ENCODE peak calls at places on chromosomes 7 and 10, in four cellular contexts. Y is HCT116, P is HepG2, F is K562. O is an unnamed sample.

GRCh38 chr10:856405-857157 is 74.9 kb downstream of the LARP4B start:
- DNase-seq in F (no peak), P (no peak), Y (no peak), O (no peak)

GRCh38 chr7:100890640-100891521 is 1.4 kb upstream of the UFSP1 start:
- DNase-seq in F (peak), P (no peak), Y (no peak), O (no peak)

GRCh38 chr7:114109299-114109698 is 190.5 kb upstream of the PPP1R3A start:
- DNase-seq in Y (no peak), F (no peak), P (no peak), O (no peak)

GRCh38 chr7:99392659-99393362 is 15.6 kb downstream of the PDAP1 start:
- DNase-seq in F (peak), P (no peak), Y (no peak), O (no peak)

GRCh38 chr10:37728830-37729229 is 128.6 kb downstream of the ZNF248 start:
- DNase-seq in F (no peak), Y (no peak), P (no peak), O (no peak)

GRCh38 chr7:103439661-103440060 is 6.3 kb downstream of the SLC26A5 start:
- DNase-seq in P (no peak), F (no peak), Y (no peak), O (no peak)

GRCh38 chr7:30459591-30460245 is 18.9 kb downstream of the NOD1 start:
- DNase-seq in F (no peak), Y (no peak), P (peak), O (no peak)

GRCh38 chr7:150947761-150948680 is 30.1 kb downstream of the KCNH2 start:
- DNase-seq in F (peak), P (no peak), Y (no peak), O (no peak)

GRCh38 chr10:110357252-110357780 is 52.6 kb upstream of the SMNDC1 start:
- DNase-seq in Y (peak), F (no peak), P (peak), O (no peak)

GRCh38 chr7:155457544-155458316 is at the start of gene EN2:
- DNase-seq in Y (no peak), P (no peak), F (peak), O (no peak)

GRCh38 chr7:123209786-123210185 is 10.0 kb upstream of the SLC13A1 start:
- DNase-seq in Y (no peak), P (peak), F (no peak), O (no peak)

GRCh38 chr10:6473901-6474370 is 106.1 kb downstream of the PRKCQ start:
- DNase-seq in P (no peak), Y (no peak), F (no peak), O (no peak)

GRCh38 chr7:134742688-134743350 is 36.6 kb upstream of the CALD1 start:
- DNase-seq in F (peak), P (no peak), Y (no peak), O (no peak)

GRCh38 chr7:134744569-134744968 is 34.9 kb upstream of the CALD1 start:
- DNase-seq in P (no peak), F (no peak), Y (no peak), O (no peak)

GRCh38 chr7:134740364-134740763 is 39.1 kb upstream of the CALD1 start:
- DNase-seq in P (no peak), Y (no peak), F (no peak), O (no peak)

GRCh38 chr7:134739362-134739761 is 40.1 kb upstream of the CALD1 start:
- DNase-seq in P (no peak), Y (no peak), F (no peak), O (no peak)

DNA sequence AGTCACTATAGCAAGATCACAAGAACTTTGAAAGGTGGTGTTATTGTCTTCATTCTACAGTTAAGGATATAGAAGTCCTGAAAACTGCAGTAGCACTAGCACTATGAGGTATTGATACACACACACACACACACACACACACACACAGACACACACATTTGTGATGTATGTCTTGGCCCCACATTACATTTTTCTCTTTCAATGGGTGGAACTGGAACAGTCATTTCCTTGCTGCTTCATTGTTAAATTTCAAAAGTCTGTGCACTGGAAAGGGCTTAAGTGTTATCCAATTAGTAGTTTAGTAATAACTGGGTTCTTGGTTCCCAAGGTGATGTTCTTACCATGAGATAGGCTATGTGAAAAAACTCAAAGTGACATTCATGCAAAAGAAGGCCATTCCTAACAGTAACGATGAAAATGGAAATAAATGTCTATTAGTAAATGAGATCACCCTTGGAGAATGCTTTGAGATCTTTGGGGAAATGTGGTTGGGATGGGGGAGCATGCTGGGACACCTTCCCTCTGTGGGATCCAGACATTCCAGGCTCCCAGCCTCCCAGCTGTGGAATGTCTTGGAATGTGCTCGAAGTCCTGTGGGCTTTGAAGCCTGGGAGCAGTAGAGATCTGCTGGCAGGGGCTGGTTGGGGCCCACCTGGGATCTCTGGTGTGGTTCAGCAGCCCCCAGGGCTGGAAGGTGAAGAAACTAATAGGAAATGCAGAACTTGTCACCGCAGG is 37.4 kb upstream of the CALD1 start:
- DNase-seq in F (no peak), Y (no peak), P (no peak), O (no peak)
- H3K4me3 ChIP-seq in F (no peak), Y (no peak), P (no peak), O (no peak)

DNA sequence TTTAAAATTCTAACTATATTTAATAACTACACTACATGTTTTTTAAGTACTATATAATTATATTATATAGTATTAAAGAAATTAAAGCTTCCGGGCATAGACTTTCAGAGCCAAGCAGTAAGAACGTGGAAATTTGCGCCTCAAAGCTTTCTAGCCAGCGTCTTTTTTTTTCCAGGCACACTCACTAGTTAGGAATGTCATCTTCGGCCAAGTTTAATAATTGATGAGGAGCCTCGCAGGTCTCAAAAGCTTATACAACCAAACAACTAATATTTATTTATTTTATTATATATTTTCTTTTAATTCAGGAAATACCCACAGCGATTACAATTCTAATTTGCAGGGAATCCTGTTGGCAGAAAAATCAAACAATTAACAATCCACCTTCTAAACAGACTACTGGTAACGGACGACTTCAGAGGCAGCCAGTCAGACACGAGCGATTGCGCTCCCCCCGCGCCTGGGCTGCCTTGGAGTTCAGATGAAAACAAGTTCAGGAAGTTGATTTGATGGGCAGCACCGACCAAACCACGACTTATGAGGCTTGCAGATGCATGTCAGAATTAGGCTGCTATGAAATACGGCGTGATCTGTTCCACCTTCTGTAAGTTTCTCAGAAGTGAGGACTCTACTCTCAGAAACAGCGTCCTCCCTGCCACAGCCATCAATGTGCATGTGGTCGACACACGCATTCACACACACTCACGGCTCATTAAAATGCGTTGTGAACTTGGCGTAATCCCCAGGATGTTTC is 431.8 kb upstream of the MGMT start:
- DNase-seq in P (no peak), F (no peak), Y (no peak), O (no peak)
- TF ChIP-seq TCF7L2 in P (no peak), F (no peak), Y (no peak), O (no peak)

DNA sequence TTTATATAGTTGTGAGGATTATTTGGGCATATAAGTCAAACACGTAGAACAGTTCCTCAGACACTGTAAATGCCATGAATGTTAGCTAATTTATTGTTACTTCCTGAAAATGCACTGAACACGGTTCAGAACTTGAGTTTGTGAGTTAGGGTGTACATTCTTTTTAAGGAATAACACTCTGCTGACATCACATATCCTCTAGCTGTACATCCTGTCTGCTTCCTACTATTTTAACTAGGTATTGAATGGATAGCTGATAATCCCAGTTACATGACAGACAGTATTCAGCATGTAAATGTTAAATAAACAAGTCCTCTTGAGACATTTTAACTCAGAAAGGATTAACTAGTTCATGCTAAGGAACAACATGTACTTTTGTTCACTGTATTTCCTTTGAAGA is 16.0 kb downstream of the SAMD8 start:
- DNase-seq in F (no peak), P (no peak), Y (no peak), O (no peak)
- TF ChIP-seq POLR2AphosphoS5 in F (no peak), P (no peak), Y (no peak), O (no peak)

GRCh38 chr10:114073787-114074186 is 30.1 kb downstream of the ADRB1 start:
- DNase-seq in F (no peak), P (no peak), Y (no peak), O (no peak)
- H3K4me3 ChIP-seq in F (no peak), P (no peak), Y (no peak), O (no peak)

GRCh38 chr7:138564365-138564764 is 104.3 kb downstream of the TRIM24 start:
- DNase-seq in Y (no peak), P (peak), F (no peak), O (no peak)
- TF ChIP-seq TCF7L2 in Y (no peak), P (no peak), F (no peak), O (no peak)